ENCODE peak calls at places on chromosomes 7 and 10, in six cellular contexts. One of them, this sample, is unnamed.

GRCh38 chr7:2018786-2019692 is 213.7 kb downstream of the MAD1L1 start:
- DNase-seq in psoas muscle: peak
- DNase-seq in PC-3: peak
- DNase-seq in colonic mucosa: no peak
- DNase-seq in upper lobe of right lung: peak
- DNase-seq in fibroblast of lung: peak
- DNase-seq in this sample: peak

GRCh38 chr10:35195361-35196306 is 69.0 kb downstream of the CREM start:
- DNase-seq in psoas muscle: peak
- DNase-seq in colonic mucosa: peak
- DNase-seq in fibroblast of lung: peak
- DNase-seq in upper lobe of right lung: no peak
- DNase-seq in PC-3: peak
- DNase-seq in this sample: peak

GRCh38 chr10:73773152-73773879 is 8.5 kb upstream of the CHCHD1 start:
- DNase-seq in fibroblast of lung: no peak
- DNase-seq in psoas muscle: no peak
- DNase-seq in colonic mucosa: no peak
- DNase-seq in PC-3: no peak
- DNase-seq in upper lobe of right lung: no peak
- DNase-seq in this sample: peak

GRCh38 chr10:31034041-31034918 is 2.6 kb upstream of the ZNF438 start:
- DNase-seq in psoas muscle: no peak
- DNase-seq in fibroblast of lung: peak
- DNase-seq in PC-3: peak
- DNase-seq in colonic mucosa: no peak
- DNase-seq in upper lobe of right lung: no peak
- DNase-seq in this sample: no peak

GRCh38 chr7:20304366-20304765 is 26.3 kb upstream of the ITGB8 start:
- DNase-seq in colonic mucosa: peak
- DNase-seq in upper lobe of right lung: no peak
- DNase-seq in psoas muscle: no peak
- DNase-seq in fibroblast of lung: no peak
- DNase-seq in PC-3: peak
- DNase-seq in this sample: no peak

GRCh38 chr7:120857558-120858298 is at the start of gene TSPAN12:
- DNase-seq in PC-3: peak
- DNase-seq in upper lobe of right lung: peak
- DNase-seq in colonic mucosa: peak
- DNase-seq in fibroblast of lung: peak
- DNase-seq in psoas muscle: peak
- DNase-seq in this sample: peak

GRCh38 chr7:151188252-151188542 is 1.1 kb upstream of the ASB10 start:
- DNase-seq in PC-3: no peak
- DNase-seq in upper lobe of right lung: no peak
- DNase-seq in fibroblast of lung: no peak
- DNase-seq in colonic mucosa: no peak
- DNase-seq in psoas muscle: no peak
- DNase-seq in this sample: no peak

GRCh38 chr7:95772298-95772770 is at the start of gene DYNC1I1:
- DNase-seq in colonic mucosa: peak
- DNase-seq in fibroblast of lung: peak
- DNase-seq in psoas muscle: peak
- DNase-seq in PC-3: peak
- DNase-seq in upper lobe of right lung: peak
- DNase-seq in this sample: peak

GRCh38 chr7:21969822-21970221 is 24.1 kb upstream of the CDCA7L start:
- DNase-seq in colonic mucosa: no peak
- DNase-seq in PC-3: no peak
- DNase-seq in upper lobe of right lung: no peak
- DNase-seq in fibroblast of lung: no peak
- DNase-seq in psoas muscle: no peak
- DNase-seq in this sample: no peak

GRCh38 chr7:130941322-130942210 is 207.6 kb upstream of the KLF14 start:
- DNase-seq in PC-3: peak
- DNase-seq in upper lobe of right lung: peak
- DNase-seq in psoas muscle: peak
- DNase-seq in fibroblast of lung: peak
- DNase-seq in colonic mucosa: peak
- DNase-seq in this sample: no peak

GRCh38 chr10:127907411-127908105 is 655 bp downstream of the PTPRE start:
- DNase-seq in fibroblast of lung: peak
- DNase-seq in PC-3: peak
- DNase-seq in upper lobe of right lung: peak
- DNase-seq in psoas muscle: peak
- DNase-seq in colonic mucosa: peak
- DNase-seq in this sample: peak

GRCh38 chr7:112160130-112160770 is 45.9 kb downstream of the DOCK4 start:
- DNase-seq in psoas muscle: no peak
- DNase-seq in colonic mucosa: no peak
- DNase-seq in fibroblast of lung: peak
- DNase-seq in PC-3: peak
- DNase-seq in upper lobe of right lung: no peak
- DNase-seq in this sample: no peak

GRCh38 chr7:65449505-65449852 is 75.8 kb downstream of the ZNF92 start:
- DNase-seq in upper lobe of right lung: no peak
- DNase-seq in psoas muscle: no peak
- DNase-seq in fibroblast of lung: no peak
- DNase-seq in PC-3: peak
- DNase-seq in colonic mucosa: no peak
- DNase-seq in this sample: no peak

GRCh38 chr10:14173391-14173705 is 157.4 kb downstream of the FRMD4A start:
- DNase-seq in psoas muscle: no peak
- DNase-seq in fibroblast of lung: peak
- DNase-seq in colonic mucosa: no peak
- DNase-seq in PC-3: no peak
- DNase-seq in upper lobe of right lung: no peak
- DNase-seq in this sample: no peak

GRCh38 chr10:102407641-102407943 is 11.0 kb downstream of the PSD start:
- DNase-seq in PC-3: no peak
- DNase-seq in colonic mucosa: no peak
- DNase-seq in psoas muscle: no peak
- DNase-seq in fibroblast of lung: no peak
- DNase-seq in upper lobe of right lung: no peak
- DNase-seq in this sample: no peak

GRCh38 chr7:111852081-111852480 is 289.8 kb upstream of the IMMP2L start:
- DNase-seq in fibroblast of lung: no peak
- DNase-seq in colonic mucosa: no peak
- DNase-seq in upper lobe of right lung: no peak
- DNase-seq in psoas muscle: no peak
- DNase-seq in PC-3: no peak
- DNase-seq in this sample: no peak

GRCh38 chr7:148662646-148663045 is 36.1 kb upstream of the CUL1 start:
- DNase-seq in upper lobe of right lung: no peak
- DNase-seq in PC-3: no peak
- DNase-seq in psoas muscle: no peak
- DNase-seq in colonic mucosa: no peak
- DNase-seq in fibroblast of lung: no peak
- DNase-seq in this sample: no peak

GRCh38 chr10:29955308-29955935 is 104.0 kb downstream of the JCAD start:
- DNase-seq in PC-3: no peak
- DNase-seq in psoas muscle: no peak
- DNase-seq in upper lobe of right lung: no peak
- DNase-seq in colonic mucosa: no peak
- DNase-seq in fibroblast of lung: peak
- DNase-seq in this sample: no peak

GRCh38 chr7:80630611-80631010 is 7.8 kb upstream of the CD36 start:
- DNase-seq in colonic mucosa: no peak
- DNase-seq in psoas muscle: no peak
- DNase-seq in upper lobe of right lung: no peak
- DNase-seq in fibroblast of lung: peak
- DNase-seq in PC-3: no peak
- DNase-seq in this sample: no peak

GRCh38 chr10:32893431-32893830 is 64.6 kb downstream of the ITGB1 start:
- DNase-seq in colonic mucosa: no peak
- DNase-seq in fibroblast of lung: no peak
- DNase-seq in upper lobe of right lung: no peak
- DNase-seq in PC-3: peak
- DNase-seq in psoas muscle: no peak
- DNase-seq in this sample: no peak

GRCh38 chr7:102220229-102220850 is 66.3 kb upstream of the SH2B2 start:
- DNase-seq in colonic mucosa: no peak
- DNase-seq in PC-3: no peak
- DNase-seq in psoas muscle: no peak
- DNase-seq in upper lobe of right lung: no peak
- DNase-seq in fibroblast of lung: no peak
- DNase-seq in this sample: peak

GRCh38 chr7:29398011-29398410 is 165.6 kb upstream of the PRR15 start:
- DNase-seq in upper lobe of right lung: no peak
- DNase-seq in psoas muscle: no peak
- DNase-seq in colonic mucosa: no peak
- DNase-seq in fibroblast of lung: no peak
- DNase-seq in PC-3: no peak
- DNase-seq in this sample: no peak

GRCh38 chr7:66265566-66265965 is 60.4 kb downstream of the TPST1 start:
- DNase-seq in colonic mucosa: no peak
- DNase-seq in upper lobe of right lung: no peak
- DNase-seq in PC-3: peak
- DNase-seq in psoas muscle: no peak
- DNase-seq in fibroblast of lung: peak
- DNase-seq in this sample: peak

GRCh38 chr10:71272122-71272771 is 46.8 kb upstream of the SLC29A3 start:
- DNase-seq in upper lobe of right lung: no peak
- DNase-seq in fibroblast of lung: peak
- DNase-seq in psoas muscle: no peak
- DNase-seq in colonic mucosa: no peak
- DNase-seq in PC-3: peak
- DNase-seq in this sample: peak

GRCh38 chr10:118504044-118504944 is 91.2 kb downstream of the PRLHR start:
- DNase-seq in colonic mucosa: no peak
- DNase-seq in fibroblast of lung: peak
- DNase-seq in upper lobe of right lung: no peak
- DNase-seq in psoas muscle: no peak
- DNase-seq in PC-3: peak
- DNase-seq in this sample: peak

GRCh38 chr10:61438141-61438984 is 14.8 kb downstream of the TMEM26 start:
- DNase-seq in psoas muscle: no peak
- DNase-seq in fibroblast of lung: peak
- DNase-seq in colonic mucosa: no peak
- DNase-seq in PC-3: peak
- DNase-seq in upper lobe of right lung: no peak
- DNase-seq in this sample: no peak

GRCh38 chr7:98399903-98400537 is 870 bp downstream of the BAIAP2L1 start:
- DNase-seq in psoas muscle: no peak
- DNase-seq in colonic mucosa: no peak
- DNase-seq in fibroblast of lung: peak
- DNase-seq in upper lobe of right lung: no peak
- DNase-seq in PC-3: peak
- DNase-seq in this sample: no peak

DNA sequence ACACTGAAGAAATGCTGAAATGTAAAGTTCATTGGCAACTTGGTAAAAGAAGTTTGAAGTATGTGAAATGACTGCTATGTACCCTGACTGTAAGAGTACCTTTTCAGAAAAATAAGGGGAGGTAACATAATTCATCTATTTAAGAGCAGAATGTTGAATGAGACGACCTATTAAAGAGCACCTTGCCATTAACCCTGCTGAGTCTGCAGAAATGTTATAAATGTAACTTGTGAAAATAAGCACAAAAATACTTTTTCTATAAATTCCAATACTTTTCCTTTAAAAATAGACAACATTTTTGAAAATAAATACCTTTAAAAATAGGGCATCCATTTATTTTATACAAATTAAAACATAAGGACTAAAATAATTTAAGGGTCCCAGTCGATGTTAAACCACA is 7.7 kb downstream of the TM9SF3 start:
- DNase-seq in psoas muscle: no peak
- DNase-seq in colonic mucosa: no peak
- DNase-seq in fibroblast of lung: no peak
- DNase-seq in PC-3: no peak
- DNase-seq in upper lobe of right lung: no peak
- DNase-seq in this sample: no peak
- H3K27ac ChIP-seq in psoas muscle: no peak
- H3K27ac ChIP-seq in colonic mucosa: peak
- H3K27ac ChIP-seq in fibroblast of lung: no peak
- H3K27ac ChIP-seq in PC-3: no peak
- H3K27ac ChIP-seq in upper lobe of right lung: no peak
- H3K27ac ChIP-seq in this sample: no peak

GRCh38 chr7:33107136-33108066 is 1.8 kb downstream of the RP9 start:
- DNase-seq in PC-3: peak
- DNase-seq in psoas muscle: no peak
- DNase-seq in colonic mucosa: peak
- DNase-seq in upper lobe of right lung: no peak
- DNase-seq in fibroblast of lung: peak
- DNase-seq in this sample: peak
- TF ChIP-seq CTCF in PC-3: peak
- TF ChIP-seq CTCF in psoas muscle: peak
- TF ChIP-seq CTCF in colonic mucosa: no peak
- TF ChIP-seq CTCF in upper lobe of right lung: peak
- TF ChIP-seq CTCF in fibroblast of lung: peak
- TF ChIP-seq CTCF in this sample: peak

GRCh38 chr10:1198453-1199344 is 142.5 kb downstream of the WDR37 start:
- DNase-seq in fibroblast of lung: no peak
- DNase-seq in PC-3: no peak
- DNase-seq in upper lobe of right lung: peak
- DNase-seq in psoas muscle: no peak
- DNase-seq in colonic mucosa: peak
- DNase-seq in this sample: no peak
- H3K27ac ChIP-seq in fibroblast of lung: no peak
- H3K27ac ChIP-seq in PC-3: no peak
- H3K27ac ChIP-seq in upper lobe of right lung: no peak
- H3K27ac ChIP-seq in psoas muscle: no peak
- H3K27ac ChIP-seq in colonic mucosa: no peak
- H3K27ac ChIP-seq in this sample: no peak

DNA sequence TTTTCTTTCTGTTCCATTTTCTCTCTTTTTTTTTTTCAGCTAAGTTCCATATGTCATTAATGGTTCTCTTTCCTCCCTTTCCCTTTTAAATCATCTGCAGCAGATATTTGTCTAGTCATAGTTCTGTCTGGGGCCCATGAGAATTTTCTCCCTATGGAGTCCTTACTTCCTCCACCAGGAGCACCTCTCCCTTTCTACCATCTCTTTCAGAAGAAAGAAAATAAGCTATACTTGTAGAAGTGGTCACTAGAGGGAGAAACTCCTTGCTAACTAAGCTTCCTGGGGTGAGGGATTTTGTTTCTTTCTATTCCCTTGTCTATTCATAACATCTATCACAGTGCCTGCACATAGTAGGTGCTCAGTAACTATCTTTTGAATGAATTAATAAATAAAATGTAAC is 230.2 kb upstream of the HPS1 start:
- DNase-seq in fibroblast of lung: no peak
- DNase-seq in psoas muscle: no peak
- DNase-seq in upper lobe of right lung: no peak
- DNase-seq in colonic mucosa: no peak
- DNase-seq in PC-3: no peak
- DNase-seq in this sample: no peak
- TF ChIP-seq CTCF in fibroblast of lung: peak
- TF ChIP-seq CTCF in psoas muscle: no peak
- TF ChIP-seq CTCF in upper lobe of right lung: no peak
- TF ChIP-seq CTCF in colonic mucosa: no peak
- TF ChIP-seq CTCF in PC-3: no peak
- TF ChIP-seq CTCF in this sample: no peak

DNA sequence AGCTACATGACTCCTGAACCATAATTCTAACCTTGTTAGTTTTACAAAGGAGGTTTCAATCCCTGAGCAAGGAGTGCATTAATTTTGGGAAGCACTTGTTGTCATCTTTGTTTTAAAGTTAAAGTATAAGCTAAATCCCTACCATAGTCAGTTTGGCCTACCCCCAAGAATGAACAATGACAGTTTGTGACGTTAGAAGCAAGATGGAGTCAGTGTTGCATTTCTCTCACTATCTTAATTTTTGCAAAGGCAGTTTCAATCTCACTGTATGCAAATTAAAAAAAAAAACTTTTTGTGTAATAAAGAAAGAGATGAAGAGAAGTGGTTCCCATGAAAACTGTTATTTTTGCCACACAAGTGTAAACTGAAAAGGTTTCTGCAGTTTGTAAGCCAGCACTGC is 50.7 kb upstream of the PIK3AP1 start:
- DNase-seq in colonic mucosa: no peak
- DNase-seq in upper lobe of right lung: no peak
- DNase-seq in PC-3: no peak
- DNase-seq in psoas muscle: no peak
- DNase-seq in fibroblast of lung: no peak
- DNase-seq in this sample: no peak
- H3K27ac ChIP-seq in colonic mucosa: no peak
- H3K27ac ChIP-seq in upper lobe of right lung: no peak
- H3K27ac ChIP-seq in PC-3: no peak
- H3K27ac ChIP-seq in psoas muscle: no peak
- H3K27ac ChIP-seq in fibroblast of lung: no peak
- H3K27ac ChIP-seq in this sample: no peak

This sample was measured in RWPE1.